ENCODE peak calls at places on chromosomes 11 and 22, in nine cellular contexts. One of them, this sample, is unnamed. For H3K4me1, the result is how much of the 10 kb centered on the place peaks cover.

GRCh38 chr11:60777572-60777971 is 7.6 kb upstream of the MS4A10 start:
- DNase-seq in right atrium auricular region: peak
- DNase-seq in CD8-positive, alpha-beta T cell: no peak
- DNase-seq in fibroblast of lung: peak
- DNase-seq in heart left ventricle: no peak
- DNase-seq in thoracic aorta: no peak
- DNase-seq in HCT116: no peak
- DNase-seq in prostate gland: peak
- DNase-seq in cardiac muscle cell: peak
- DNase-seq in this sample: no peak

GRCh38 chr22:29391546-29391945 is 3.2 kb upstream of the AP1B1 start:
- DNase-seq in HCT116: no peak
- DNase-seq in heart left ventricle: no peak
- DNase-seq in CD8-positive, alpha-beta T cell: no peak
- DNase-seq in fibroblast of lung: no peak
- DNase-seq in thoracic aorta: no peak
- DNase-seq in prostate gland: no peak
- DNase-seq in right atrium auricular region: peak
- DNase-seq in cardiac muscle cell: no peak
- DNase-seq in this sample: no peak

GRCh38 chr11:3735827-3736226 is 61.5 kb downstream of the NUP98 start:
- DNase-seq in cardiac muscle cell: peak
- DNase-seq in thoracic aorta: no peak
- DNase-seq in fibroblast of lung: peak
- DNase-seq in prostate gland: no peak
- DNase-seq in CD8-positive, alpha-beta T cell: no peak
- DNase-seq in HCT116: no peak
- DNase-seq in heart left ventricle: no peak
- DNase-seq in right atrium auricular region: no peak
- DNase-seq in this sample: no peak

GRCh38 chr11:62855571-62856332 is 16.4 kb upstream of the WDR74 start:
- DNase-seq in thoracic aorta: peak
- DNase-seq in prostate gland: peak
- DNase-seq in fibroblast of lung: peak
- DNase-seq in CD8-positive, alpha-beta T cell: peak
- DNase-seq in heart left ventricle: peak
- DNase-seq in HCT116: peak
- DNase-seq in right atrium auricular region: peak
- DNase-seq in cardiac muscle cell: peak
- DNase-seq in this sample: peak

GRCh38 chr11:123235117-123235686 is 40.2 kb upstream of the CLMP start:
- DNase-seq in prostate gland: no peak
- DNase-seq in heart left ventricle: peak
- DNase-seq in right atrium auricular region: peak
- DNase-seq in HCT116: peak
- DNase-seq in cardiac muscle cell: peak
- DNase-seq in CD8-positive, alpha-beta T cell: peak
- DNase-seq in fibroblast of lung: no peak
- DNase-seq in thoracic aorta: peak
- DNase-seq in this sample: peak

GRCh38 chr22:30921108-30921507 is 47.5 kb downstream of the MORC2 start:
- DNase-seq in thoracic aorta: no peak
- DNase-seq in cardiac muscle cell: no peak
- DNase-seq in heart left ventricle: no peak
- DNase-seq in fibroblast of lung: no peak
- DNase-seq in prostate gland: no peak
- DNase-seq in CD8-positive, alpha-beta T cell: no peak
- DNase-seq in HCT116: no peak
- DNase-seq in right atrium auricular region: no peak
- DNase-seq in this sample: no peak

GRCh38 chr11:2302280-2302843 is 549 bp downstream of the TSPAN32 start:
- DNase-seq in cardiac muscle cell: no peak
- DNase-seq in prostate gland: no peak
- DNase-seq in thoracic aorta: no peak
- DNase-seq in fibroblast of lung: no peak
- DNase-seq in right atrium auricular region: peak
- DNase-seq in heart left ventricle: no peak
- DNase-seq in CD8-positive, alpha-beta T cell: no peak
- DNase-seq in HCT116: no peak
- DNase-seq in this sample: peak

GRCh38 chr22:48171294-48171693 is 1408.8 kb downstream of the TBC1D22A start:
- DNase-seq in CD8-positive, alpha-beta T cell: no peak
- DNase-seq in fibroblast of lung: no peak
- DNase-seq in thoracic aorta: no peak
- DNase-seq in heart left ventricle: no peak
- DNase-seq in HCT116: no peak
- DNase-seq in prostate gland: no peak
- DNase-seq in right atrium auricular region: no peak
- DNase-seq in cardiac muscle cell: no peak
- DNase-seq in this sample: no peak

GRCh38 chr11:9977554-9977953 is 313.7 kb downstream of the SWAP70 start:
- DNase-seq in prostate gland: no peak
- DNase-seq in cardiac muscle cell: no peak
- DNase-seq in thoracic aorta: no peak
- DNase-seq in right atrium auricular region: no peak
- DNase-seq in fibroblast of lung: no peak
- DNase-seq in CD8-positive, alpha-beta T cell: no peak
- DNase-seq in HCT116: no peak
- DNase-seq in heart left ventricle: no peak
- DNase-seq in this sample: no peak

GRCh38 chr11:62689421-62690183 is at the start of gene LRRN4CL:
- DNase-seq in right atrium auricular region: peak
- DNase-seq in fibroblast of lung: peak
- DNase-seq in heart left ventricle: peak
- DNase-seq in cardiac muscle cell: peak
- DNase-seq in CD8-positive, alpha-beta T cell: no peak
- DNase-seq in thoracic aorta: no peak
- DNase-seq in prostate gland: no peak
- DNase-seq in HCT116: no peak
- DNase-seq in this sample: peak

GRCh38 chr22:23913306-23913660 is 19.1 kb downstream of the MIF start:
- DNase-seq in HCT116: no peak
- DNase-seq in thoracic aorta: no peak
- DNase-seq in cardiac muscle cell: no peak
- DNase-seq in prostate gland: no peak
- DNase-seq in CD8-positive, alpha-beta T cell: no peak
- DNase-seq in right atrium auricular region: peak
- DNase-seq in heart left ventricle: no peak
- DNase-seq in fibroblast of lung: no peak
- DNase-seq in this sample: no peak

GRCh38 chr11:75465701-75466531 is 32.9 kb upstream of the KLHL35 start:
- DNase-seq in CD8-positive, alpha-beta T cell: no peak
- DNase-seq in prostate gland: no peak
- DNase-seq in HCT116: no peak
- DNase-seq in thoracic aorta: no peak
- DNase-seq in fibroblast of lung: peak
- DNase-seq in heart left ventricle: no peak
- DNase-seq in right atrium auricular region: no peak
- DNase-seq in cardiac muscle cell: peak
- DNase-seq in this sample: peak

GRCh38 chr11:22133785-22134184 is 59.1 kb upstream of the ANO5 start:
- DNase-seq in thoracic aorta: no peak
- DNase-seq in HCT116: no peak
- DNase-seq in right atrium auricular region: no peak
- DNase-seq in CD8-positive, alpha-beta T cell: no peak
- DNase-seq in fibroblast of lung: no peak
- DNase-seq in cardiac muscle cell: no peak
- DNase-seq in prostate gland: no peak
- DNase-seq in heart left ventricle: no peak
- DNase-seq in this sample: no peak

DNA sequence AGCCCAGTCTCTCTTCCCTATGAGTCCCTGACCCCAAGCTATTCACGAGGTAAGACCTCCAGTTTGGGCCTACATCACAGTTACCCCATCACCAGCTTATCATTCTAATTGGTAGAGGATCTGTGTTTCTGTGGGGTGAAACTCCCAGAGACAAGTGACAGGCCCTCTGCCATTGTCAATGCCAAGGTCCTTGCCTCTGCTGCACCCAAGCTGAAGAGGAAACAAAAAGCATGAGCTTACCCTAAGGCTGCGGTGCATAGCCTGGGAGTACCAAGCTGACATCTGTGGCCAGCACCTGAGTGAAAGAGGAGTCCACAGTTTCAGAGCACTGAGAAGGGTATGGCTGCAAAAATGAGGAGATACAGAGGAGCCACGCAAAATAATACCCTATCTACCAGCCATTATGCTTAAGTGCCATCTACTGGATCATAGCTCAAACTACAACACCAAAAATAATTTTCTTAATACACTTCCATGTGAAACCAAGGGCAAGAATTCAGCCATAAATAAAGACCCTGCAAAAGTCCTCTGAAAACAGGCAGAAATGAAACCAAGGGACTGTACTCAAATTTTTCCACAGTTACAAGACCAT is 62.3 kb upstream of the ANO5 start:
- DNase-seq in fibroblast of lung: no peak
- DNase-seq in cardiac muscle cell: no peak
- DNase-seq in prostate gland: no peak
- DNase-seq in CD8-positive, alpha-beta T cell: no peak
- DNase-seq in HCT116: no peak
- DNase-seq in right atrium auricular region: no peak
- DNase-seq in thoracic aorta: no peak
- DNase-seq in heart left ventricle: no peak
- DNase-seq in this sample: no peak
- TF ChIP-seq CTCF in fibroblast of lung: no peak
- TF ChIP-seq CTCF in cardiac muscle cell: no peak
- TF ChIP-seq CTCF in prostate gland: no peak
- TF ChIP-seq CTCF in CD8-positive, alpha-beta T cell: no peak
- TF ChIP-seq CTCF in HCT116: peak
- TF ChIP-seq CTCF in right atrium auricular region: peak
- TF ChIP-seq CTCF in thoracic aorta: no peak
- TF ChIP-seq CTCF in heart left ventricle: peak
- TF ChIP-seq CTCF in this sample: peak

DNA sequence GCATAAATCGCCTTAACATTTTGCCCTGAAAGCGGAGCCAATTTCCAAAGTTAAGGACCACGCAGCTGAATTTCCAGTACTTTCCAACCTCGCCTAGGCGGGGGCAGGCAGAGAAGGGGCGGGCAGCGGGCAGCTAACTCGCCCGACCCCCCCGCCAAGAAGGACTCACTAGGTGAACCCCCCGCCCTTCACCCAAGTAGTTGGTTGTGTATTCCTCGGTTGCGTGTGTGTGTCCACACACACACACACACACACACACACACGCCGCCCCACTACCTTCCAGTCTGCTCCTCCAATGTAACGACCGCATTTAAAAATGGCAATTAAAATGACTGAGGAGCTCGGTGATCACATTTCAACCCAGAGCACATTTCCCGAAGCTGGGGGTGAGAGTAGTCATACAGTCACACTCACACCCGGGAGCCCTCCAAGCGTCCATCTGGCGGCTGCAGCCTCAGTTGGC is 1.4 kb downstream of the TENM4 start:
- DNase-seq in thoracic aorta: no peak
- DNase-seq in cardiac muscle cell: peak
- DNase-seq in fibroblast of lung: peak
- DNase-seq in right atrium auricular region: no peak
- DNase-seq in prostate gland: no peak
- DNase-seq in heart left ventricle: peak
- DNase-seq in HCT116: no peak
- DNase-seq in CD8-positive, alpha-beta T cell: no peak
- DNase-seq in this sample: no peak
- H3K4me3 ChIP-seq in thoracic aorta: peak
- H3K4me3 ChIP-seq in cardiac muscle cell: peak
- H3K4me3 ChIP-seq in fibroblast of lung: peak
- H3K4me3 ChIP-seq in right atrium auricular region: peak
- H3K4me3 ChIP-seq in prostate gland: peak
- H3K4me3 ChIP-seq in heart left ventricle: peak
- H3K4me3 ChIP-seq in HCT116: no peak
- H3K4me3 ChIP-seq in CD8-positive, alpha-beta T cell: no peak
- H3K4me3 ChIP-seq in this sample: peak

DNA sequence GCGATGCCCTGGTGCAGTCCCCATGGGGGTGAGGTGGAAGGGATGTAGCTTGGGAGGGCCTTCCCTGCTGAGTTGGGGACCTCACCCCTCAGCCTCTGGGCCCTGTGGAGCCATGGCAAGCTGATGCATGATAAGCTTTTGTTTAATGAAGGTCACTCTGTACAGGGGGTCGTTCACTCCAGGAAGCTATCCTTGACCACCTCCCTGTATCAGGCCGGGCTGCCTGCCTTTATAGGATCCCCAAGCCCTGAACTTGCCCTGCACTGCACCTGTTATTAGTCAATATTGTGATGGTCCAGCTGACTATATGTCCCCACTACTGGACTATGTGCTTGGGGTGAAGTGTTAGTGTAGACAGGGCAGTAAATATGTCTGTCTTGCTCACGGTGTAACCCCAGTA is 49.7 kb upstream of the MYEOV start:
- DNase-seq in fibroblast of lung: no peak
- DNase-seq in cardiac muscle cell: no peak
- DNase-seq in heart left ventricle: no peak
- DNase-seq in prostate gland: no peak
- DNase-seq in CD8-positive, alpha-beta T cell: no peak
- DNase-seq in right atrium auricular region: no peak
- DNase-seq in HCT116: no peak
- DNase-seq in thoracic aorta: no peak
- DNase-seq in this sample: no peak
- H3K4me1 ChIP-seq in fibroblast of lung: under half
- H3K4me1 ChIP-seq in cardiac muscle cell: under half
- H3K4me1 ChIP-seq in heart left ventricle: under half
- H3K4me1 ChIP-seq in prostate gland: under half
- H3K4me1 ChIP-seq in CD8-positive, alpha-beta T cell: under half
- H3K4me1 ChIP-seq in right atrium auricular region: under half
- H3K4me1 ChIP-seq in HCT116: under half
- H3K4me1 ChIP-seq in thoracic aorta: under half
- H3K4me1 ChIP-seq in this sample: under half

GRCh38 chr11:69919659-69920499 is 100.7 kb upstream of the FGF3 start:
- DNase-seq in cardiac muscle cell: no peak
- DNase-seq in fibroblast of lung: no peak
- DNase-seq in thoracic aorta: no peak
- DNase-seq in HCT116: no peak
- DNase-seq in prostate gland: no peak
- DNase-seq in heart left ventricle: no peak
- DNase-seq in CD8-positive, alpha-beta T cell: no peak
- DNase-seq in right atrium auricular region: no peak
- DNase-seq in this sample: peak

GRCh38 chr11:69918938-69919650 is 99.9 kb upstream of the FGF3 start:
- DNase-seq in CD8-positive, alpha-beta T cell: peak
- DNase-seq in prostate gland: peak
- DNase-seq in cardiac muscle cell: peak
- DNase-seq in heart left ventricle: peak
- DNase-seq in HCT116: peak
- DNase-seq in fibroblast of lung: peak
- DNase-seq in right atrium auricular region: peak
- DNase-seq in thoracic aorta: peak
- DNase-seq in this sample: peak

GRCh38 chr11:69916806-69917387 is 97.7 kb upstream of the FGF3 start:
- DNase-seq in cardiac muscle cell: no peak
- DNase-seq in right atrium auricular region: no peak
- DNase-seq in CD8-positive, alpha-beta T cell: no peak
- DNase-seq in HCT116: no peak
- DNase-seq in prostate gland: no peak
- DNase-seq in fibroblast of lung: no peak
- DNase-seq in heart left ventricle: no peak
- DNase-seq in thoracic aorta: no peak
- DNase-seq in this sample: no peak

GRCh38 chr11:69917529-69917928 is 98.3 kb upstream of the FGF3 start:
- DNase-seq in thoracic aorta: no peak
- DNase-seq in fibroblast of lung: no peak
- DNase-seq in HCT116: no peak
- DNase-seq in cardiac muscle cell: no peak
- DNase-seq in prostate gland: no peak
- DNase-seq in right atrium auricular region: no peak
- DNase-seq in CD8-positive, alpha-beta T cell: no peak
- DNase-seq in heart left ventricle: no peak
- DNase-seq in this sample: no peak

GRCh38 chr11:69918231-69918937 is 99.2 kb upstream of the FGF3 start:
- DNase-seq in heart left ventricle: no peak
- DNase-seq in HCT116: no peak
- DNase-seq in right atrium auricular region: no peak
- DNase-seq in prostate gland: no peak
- DNase-seq in CD8-positive, alpha-beta T cell: no peak
- DNase-seq in fibroblast of lung: no peak
- DNase-seq in cardiac muscle cell: no peak
- DNase-seq in thoracic aorta: peak
- DNase-seq in this sample: peak
- TF ChIP-seq CTCF in heart left ventricle: no peak
- TF ChIP-seq CTCF in HCT116: no peak
- TF ChIP-seq CTCF in right atrium auricular region: no peak
- TF ChIP-seq CTCF in prostate gland: no peak
- TF ChIP-seq CTCF in CD8-positive, alpha-beta T cell: no peak
- TF ChIP-seq CTCF in fibroblast of lung: no peak
- TF ChIP-seq CTCF in cardiac muscle cell: no peak
- TF ChIP-seq CTCF in thoracic aorta: no peak
- TF ChIP-seq CTCF in this sample: no peak